ENCODE peak calls at places on chromosomes 7 and 10, in ten cellular contexts. W is activated CD4-positive, alpha-beta T cell treated with anti-CD3 and anti-CD28 coated beads, Interleukin-2, amount 50 U/mL, for 4 hours; H is stimulated activated CD4-positive, alpha-beta T cell treated with anti-CD3 and anti-CD28 coated beads, Interleukin-2, amount 100 ng/mL, for 48 hours; I is NCI-H1436; C is activated CD8-positive, alpha-beta memory T cell treated with anti-CD3 and anti-CD28 coated beads for 48 hours; E is NCI-H1092; V is GM12865; Q is caudate nucleus; J is ACHN; A is COR-L47. X is an unnamed sample.

GRCh38 chr10:98415710-98416077 is 712 bp upstream of the PYROXD2 start:
- DNase-seq in W (no peak), H (no peak), I (no peak), C (no peak), E (no peak), V (no peak), Q (no peak), J (peak), A (no peak), X (no peak)

GRCh38 chr10:110932505-110933180 is 13.2 kb downstream of the SHOC2 start:
- DNase-seq in W (no peak), H (no peak), I (no peak), C (no peak), E (no peak), V (no peak), Q (no peak), J (no peak), A (no peak), X (no peak)

GRCh38 chr7:74343281-74344127 is 54.3 kb downstream of the CLIP2 start:
- DNase-seq in W (no peak), H (no peak), I (no peak), C (no peak), E (no peak), V (no peak), Q (no peak), J (peak), A (no peak), X (no peak)

GRCh38 chr7:154640266-154640865 is 362.6 kb downstream of the PAXIP1 start:
- DNase-seq in W (no peak), H (no peak), I (no peak), C (no peak), E (peak), V (no peak), Q (peak), J (peak), A (peak), X (no peak)

GRCh38 chr10:48477181-48477580 is 127.7 kb downstream of the ARHGAP22 start:
- DNase-seq in W (no peak), H (no peak), I (no peak), C (no peak), E (no peak), V (no peak), Q (no peak), J (no peak), A (no peak), X (no peak)

GRCh38 chr7:44638611-44639557 is 32.5 kb downstream of the OGDH start:
- DNase-seq in W (peak), H (peak), I (no peak), C (peak), E (no peak), V (peak), Q (no peak), J (peak), A (no peak), X (no peak)

GRCh38 chr7:14691597-14692203 is 210.9 kb downstream of the DGKB start:
- DNase-seq in W (peak), H (peak), I (peak), C (peak), E (peak), V (peak), Q (no peak), J (peak), A (no peak), X (no peak)

GRCh38 chr10:46553238-46554049 is 3.0 kb downstream of the GPRIN2 start:
- DNase-seq in W (no peak), H (no peak), I (no peak), C (no peak), E (no peak), V (no peak), Q (no peak), J (no peak), A (no peak), X (no peak)

GRCh38 chr10:70914316-70914864 is 26.0 kb upstream of the PCBD1 start:
- DNase-seq in W (no peak), H (no peak), I (no peak), C (no peak), E (no peak), V (no peak), Q (no peak), J (no peak), A (no peak), X (no peak)

GRCh38 chr10:59018977-59019376 is 157.5 kb upstream of the PHYHIPL start:
- DNase-seq in W (no peak), H (no peak), I (no peak), C (no peak), E (no peak), V (no peak), Q (no peak), J (no peak), A (no peak), X (no peak)

GRCh38 chr10:79137404-79137803 is 68.6 kb downstream of the ZMIZ1 start:
- DNase-seq in W (no peak), H (no peak), I (no peak), C (no peak), E (no peak), V (no peak), Q (no peak), J (no peak), A (no peak), X (no peak)

GRCh38 chr7:77980087-77980713 is 181.6 kb downstream of the PHTF2 start:
- DNase-seq in W (no peak), H (no peak), I (no peak), C (no peak), E (no peak), V (no peak), Q (no peak), J (no peak), A (no peak), X (no peak)

GRCh38 chr10:126090911-126091728 is 194.8 kb downstream of the FANK1 start:
- DNase-seq in W (no peak), H (no peak), I (no peak), C (no peak), E (no peak), V (no peak), Q (no peak), J (peak), A (no peak), X (peak)

GRCh38 chr7:106139253-106140251 is 27.4 kb upstream of the SYPL1 start:
- DNase-seq in W (no peak), H (no peak), I (no peak), C (no peak), E (no peak), V (no peak), Q (no peak), J (no peak), A (no peak), X (no peak)

GRCh38 chr7:112481833-112482669 is 1.3 kb downstream of the LSMEM1 start:
- DNase-seq in W (no peak), H (no peak), I (no peak), C (no peak), E (no peak), V (no peak), Q (no peak), J (peak), A (no peak), X (peak)

GRCh38 chr10:23192396-23192740 is 256 bp downstream of the PTF1A start:
- DNase-seq in W (no peak), H (no peak), I (no peak), C (no peak), E (no peak), V (no peak), Q (no peak), J (no peak), A (no peak), X (no peak)

GRCh38 chr7:18086165-18087030 is 58.8 kb upstream of the PRPS1L1 start:
- DNase-seq in W (no peak), H (no peak), I (peak), C (no peak), E (peak), V (peak), Q (no peak), J (peak), A (peak), X (no peak)

GRCh38 chr10:128373071-128373749 is 247.0 kb upstream of the MKI67 start:
- DNase-seq in W (no peak), H (no peak), I (no peak), C (no peak), E (no peak), V (peak), Q (no peak), J (no peak), A (no peak), X (no peak)

GRCh38 chr10:11303671-11304170 is 286.0 kb downstream of the CELF2 start:
- DNase-seq in W (no peak), H (no peak), I (no peak), C (no peak), E (no peak), V (no peak), Q (no peak), J (no peak), A (no peak), X (no peak)

GRCh38 chr7:112416127-112416526 is 34.1 kb upstream of the IFRD1 start:
- DNase-seq in W (no peak), H (no peak), I (no peak), C (no peak), E (no peak), V (no peak), Q (no peak), J (no peak), A (no peak), X (no peak)

GRCh38 chr7:28988818-28989595 is 30.9 kb upstream of the TRIL start:
- DNase-seq in W (no peak), H (no peak), I (no peak), C (no peak), E (no peak), V (no peak), Q (no peak), J (peak), A (no peak), X (peak)

GRCh38 chr7:15018981-15019380 is 116.4 kb upstream of the DGKB start:
- DNase-seq in W (no peak), H (no peak), I (no peak), C (no peak), E (no peak), V (no peak), Q (no peak), J (no peak), A (no peak), X (no peak)

GRCh38 chr7:1567893-1568292 is 1.9 kb downstream of the PSMG3 start:
- DNase-seq in W (no peak), H (no peak), I (no peak), C (no peak), E (no peak), V (no peak), Q (no peak), J (peak), A (no peak), X (peak)

GRCh38 chr7:31550432-31550831 is 36.5 kb downstream of the ITPRID1 start:
- DNase-seq in W (no peak), H (no peak), I (no peak), C (no peak), E (peak), V (no peak), Q (no peak), J (no peak), A (no peak), X (no peak)

GRCh38 chr10:8439040-8439439 is 384.6 kb downstream of the GATA3 start:
- DNase-seq in W (no peak), H (no peak), I (no peak), C (no peak), E (no peak), V (no peak), Q (no peak), J (no peak), A (no peak), X (no peak)

GRCh38 chr7:38169862-38170261 is 8.2 kb upstream of the STARD3NL start:
- DNase-seq in W (no peak), H (no peak), I (no peak), C (no peak), E (no peak), V (peak), Q (no peak), J (peak), A (no peak), X (peak)

GRCh38 chr7:135380351-135380750 is 129.6 kb downstream of the CNOT4 start:
- DNase-seq in W (no peak), H (no peak), I (no peak), C (no peak), E (no peak), V (no peak), Q (no peak), J (no peak), A (no peak), X (no peak)

GRCh38 chr10:111707066-111707465 is 476.5 kb downstream of the GPAM start:
- DNase-seq in W (no peak), H (no peak), I (no peak), C (no peak), E (no peak), V (no peak), Q (no peak), J (no peak), A (no peak), X (no peak)

GRCh38 chr7:111679944-111680343 is 117.7 kb upstream of the IMMP2L start:
- DNase-seq in W (no peak), H (no peak), I (no peak), C (no peak), E (no peak), V (no peak), Q (no peak), J (no peak), A (no peak), X (no peak)

GRCh38 chr7:141956084-141956483 is 9.3 kb upstream of the CLEC5A start:
- DNase-seq in W (no peak), H (no peak), I (no peak), C (no peak), E (no peak), V (no peak), Q (no peak), J (no peak), A (no peak), X (no peak)

GRCh38 chr10:7565871-7566270 is 100.9 kb downstream of the ITIH5 start:
- DNase-seq in W (no peak), H (no peak), I (no peak), C (no peak), E (no peak), V (no peak), Q (no peak), J (no peak), A (no peak), X (no peak)

GRCh38 chr10:112389147-112389822 is 15.4 kb downstream of the ACSL5 start:
- DNase-seq in W (peak), H (no peak), I (no peak), C (no peak), E (no peak), V (peak), Q (no peak), J (peak), A (no peak), X (no peak)

GRCh38 chr7:116030626-116031276 is at the start of gene TFEC:
- DNase-seq in W (no peak), H (no peak), I (no peak), C (no peak), E (no peak), V (no peak), Q (no peak), J (no peak), A (no peak), X (no peak)

GRCh38 chr7:123355576-123356195 is 155.9 kb upstream of the SLC13A1 start:
- DNase-seq in W (no peak), H (no peak), I (peak), C (no peak), E (no peak), V (peak), Q (no peak), J (peak), A (no peak), X (no peak)

GRCh38 chr10:8337332-8337651 is 282.8 kb downstream of the GATA3 start:
- DNase-seq in W (no peak), H (no peak), I (no peak), C (no peak), E (no peak), V (no peak), Q (no peak), J (no peak), A (no peak), X (no peak)

GRCh38 chr7:117386125-117386709 is 41.1 kb downstream of the ASZ1 start:
- DNase-seq in W (no peak), H (no peak), I (no peak), C (no peak), E (no peak), V (no peak), Q (no peak), J (no peak), A (no peak), X (no peak)

GRCh38 chr10:7388602-7389001 is 22.2 kb downstream of the SFMBT2 start:
- DNase-seq in W (peak), H (no peak), I (no peak), C (no peak), E (no peak), V (peak), Q (no peak), J (no peak), A (no peak), X (no peak)

GRCh38 chr10:24550680-24551079 is 173.0 kb downstream of the ARHGAP21 start:
- DNase-seq in W (no peak), H (no peak), I (no peak), C (no peak), E (no peak), V (no peak), Q (no peak), J (no peak), A (no peak), X (no peak)

GRCh38 chr7:70434376-70434775 is 697.6 kb upstream of the GALNT17 start:
- DNase-seq in W (no peak), H (no peak), I (no peak), C (no peak), E (peak), V (no peak), Q (no peak), J (no peak), A (peak), X (no peak)

GRCh38 chr7:112423987-112424386 is 26.3 kb upstream of the IFRD1 start:
- DNase-seq in W (no peak), H (no peak), I (no peak), C (no peak), E (no peak), V (no peak), Q (no peak), J (no peak), A (no peak), X (no peak)